ENCODE peak calls at places on chromosomes 2 and 18, in ten cellular contexts. One of them, this sample, is unnamed.

GRCh38 chr2:146874260-146874658 is 970.6 kb upstream of the ACVR2A start:
- DNase-seq in GM23248: peak; percentile 46
- DNase-seq in K562: no peak
- DNase-seq in ovary: no peak
- DNase-seq in epithelial cell of prostate: peak; percentile 73
- DNase-seq in upper lobe of right lung: no peak
- DNase-seq in kidney: no peak
- DNase-seq in A549: peak; percentile 42
- DNase-seq in uterus: peak; percentile 47
- DNase-seq in RWPE1: peak; percentile 74
- DNase-seq in this sample: no peak

GRCh38 chr18:8801263-8801901 is 96.0 kb downstream of the MTCL1 start:
- DNase-seq in GM23248: peak; percentile 87
- DNase-seq in K562: no peak
- DNase-seq in ovary: no peak
- DNase-seq in epithelial cell of prostate: no peak
- DNase-seq in upper lobe of right lung: no peak
- DNase-seq in kidney: no peak
- DNase-seq in A549: peak; percentile 79
- DNase-seq in uterus: no peak
- DNase-seq in RWPE1: peak; percentile 74
- DNase-seq in this sample: no peak

GRCh38 chr18:8426401-8426800 is 182.8 kb upstream of the RAB12 start:
- DNase-seq in GM23248: no peak
- DNase-seq in K562: peak; percentile 49
- DNase-seq in ovary: no peak
- DNase-seq in epithelial cell of prostate: no peak
- DNase-seq in upper lobe of right lung: no peak
- DNase-seq in kidney: no peak
- DNase-seq in A549: peak; percentile 12
- DNase-seq in uterus: no peak
- DNase-seq in RWPE1: no peak
- DNase-seq in this sample: no peak

GRCh38 chr2:57373530-57373929 is 673.1 kb upstream of the VRK2 start:
- DNase-seq in GM23248: peak; percentile 82
- DNase-seq in K562: no peak
- DNase-seq in ovary: no peak
- DNase-seq in epithelial cell of prostate: peak; percentile 50
- DNase-seq in upper lobe of right lung: no peak
- DNase-seq in kidney: no peak
- DNase-seq in A549: peak; percentile 17
- DNase-seq in uterus: no peak
- DNase-seq in RWPE1: peak; percentile 67
- DNase-seq in this sample: no peak

GRCh38 chr18:75105551-75106254 is 103.2 kb downstream of the PTGR3 start:
- DNase-seq in GM23248: no peak
- DNase-seq in K562: no peak
- DNase-seq in ovary: no peak
- DNase-seq in epithelial cell of prostate: no peak
- DNase-seq in upper lobe of right lung: no peak
- DNase-seq in kidney: no peak
- DNase-seq in A549: no peak
- DNase-seq in uterus: no peak
- DNase-seq in RWPE1: no peak
- DNase-seq in this sample: no peak

GRCh38 chr2:84697895-84698294 is 181.6 kb downstream of the DNAH6 start:
- DNase-seq in GM23248: peak; percentile 7
- DNase-seq in K562: no peak
- DNase-seq in ovary: no peak
- DNase-seq in epithelial cell of prostate: no peak
- DNase-seq in upper lobe of right lung: no peak
- DNase-seq in kidney: no peak
- DNase-seq in A549: peak; percentile 9
- DNase-seq in uterus: no peak
- DNase-seq in RWPE1: peak; percentile 16
- DNase-seq in this sample: no peak

GRCh38 chr2:96554293-96555145 is 18.0 kb downstream of the ARID5A start:
- DNase-seq in GM23248: peak; percentile 76
- DNase-seq in K562: peak; percentile 78
- DNase-seq in ovary: peak; percentile 78
- DNase-seq in epithelial cell of prostate: no peak
- DNase-seq in upper lobe of right lung: peak; percentile 85
- DNase-seq in kidney: peak; percentile 88
- DNase-seq in A549: peak; percentile 69
- DNase-seq in uterus: peak; percentile 73
- DNase-seq in RWPE1: peak; percentile 48
- DNase-seq in this sample: peak; percentile 79

GRCh38 chr18:50518787-50519520 is 40.9 kb upstream of the MAPK4 start:
- DNase-seq in GM23248: peak; percentile 2
- DNase-seq in K562: no peak
- DNase-seq in ovary: no peak
- DNase-seq in epithelial cell of prostate: peak; percentile 5
- DNase-seq in upper lobe of right lung: no peak
- DNase-seq in kidney: no peak
- DNase-seq in A549: no peak
- DNase-seq in uterus: no peak
- DNase-seq in RWPE1: peak; percentile 1
- DNase-seq in this sample: no peak

GRCh38 chr2:54949431-54949830 is 100.8 kb downstream of the RTN4 start:
- DNase-seq in GM23248: peak; percentile 63
- DNase-seq in K562: no peak
- DNase-seq in ovary: no peak
- DNase-seq in epithelial cell of prostate: no peak
- DNase-seq in upper lobe of right lung: no peak
- DNase-seq in kidney: no peak
- DNase-seq in A549: no peak
- DNase-seq in uterus: no peak
- DNase-seq in RWPE1: no peak
- DNase-seq in this sample: no peak

GRCh38 chr2:132416996-132417395 is 391 bp downstream of the GPR39 start:
- DNase-seq in GM23248: no peak
- DNase-seq in K562: no peak
- DNase-seq in ovary: no peak
- DNase-seq in epithelial cell of prostate: no peak
- DNase-seq in upper lobe of right lung: peak; percentile 66
- DNase-seq in kidney: no peak
- DNase-seq in A549: peak; percentile 48
- DNase-seq in uterus: no peak
- DNase-seq in RWPE1: no peak
- DNase-seq in this sample: no peak

GRCh38 chr2:217160103-217160502 is 300.2 kb upstream of the TNP1 start:
- DNase-seq in GM23248: peak; percentile 36
- DNase-seq in K562: no peak
- DNase-seq in ovary: no peak
- DNase-seq in epithelial cell of prostate: peak; percentile 66
- DNase-seq in upper lobe of right lung: no peak
- DNase-seq in kidney: no peak
- DNase-seq in A549: peak; percentile 16
- DNase-seq in uterus: no peak
- DNase-seq in RWPE1: peak; percentile 57
- DNase-seq in this sample: no peak

GRCh38 chr2:29495068-29495467 is 379.9 kb downstream of the CLIP4 start:
- DNase-seq in GM23248: no peak
- DNase-seq in K562: no peak
- DNase-seq in ovary: no peak
- DNase-seq in epithelial cell of prostate: no peak
- DNase-seq in upper lobe of right lung: no peak
- DNase-seq in kidney: no peak
- DNase-seq in A549: no peak
- DNase-seq in uterus: no peak
- DNase-seq in RWPE1: no peak
- DNase-seq in this sample: no peak

GRCh38 chr2:211225784-211226183 is 669.4 kb downstream of the CPS1 start:
- DNase-seq in GM23248: no peak
- DNase-seq in K562: no peak
- DNase-seq in ovary: no peak
- DNase-seq in epithelial cell of prostate: no peak
- DNase-seq in upper lobe of right lung: no peak
- DNase-seq in kidney: no peak
- DNase-seq in A549: no peak
- DNase-seq in uterus: no peak
- DNase-seq in RWPE1: no peak
- DNase-seq in this sample: no peak

GRCh38 chr2:201460532-201460931 is 9.0 kb downstream of the STRADB start:
- DNase-seq in GM23248: no peak
- DNase-seq in K562: no peak
- DNase-seq in ovary: no peak
- DNase-seq in epithelial cell of prostate: no peak
- DNase-seq in upper lobe of right lung: no peak
- DNase-seq in kidney: no peak
- DNase-seq in A549: no peak
- DNase-seq in uterus: no peak
- DNase-seq in RWPE1: no peak
- DNase-seq in this sample: no peak

GRCh38 chr2:6823111-6823510 is 42.6 kb downstream of the CMPK2 start:
- DNase-seq in GM23248: peak; percentile 47
- DNase-seq in K562: no peak
- DNase-seq in ovary: no peak
- DNase-seq in epithelial cell of prostate: no peak
- DNase-seq in upper lobe of right lung: no peak
- DNase-seq in kidney: no peak
- DNase-seq in A549: no peak
- DNase-seq in uterus: no peak
- DNase-seq in RWPE1: no peak
- DNase-seq in this sample: no peak

GRCh38 chr2:54520687-54521086 is 64.6 kb downstream of the SPTBN1 start:
- DNase-seq in GM23248: peak; percentile 96
- DNase-seq in K562: no peak
- DNase-seq in ovary: no peak
- DNase-seq in epithelial cell of prostate: no peak
- DNase-seq in upper lobe of right lung: no peak
- DNase-seq in kidney: no peak
- DNase-seq in A549: peak; percentile 35
- DNase-seq in uterus: no peak
- DNase-seq in RWPE1: peak; percentile 24
- DNase-seq in this sample: no peak

GRCh38 chr2:131154647-131155046 is 49.5 kb downstream of the PLEKHB2 start:
- DNase-seq in GM23248: no peak
- DNase-seq in K562: no peak
- DNase-seq in ovary: no peak
- DNase-seq in epithelial cell of prostate: no peak
- DNase-seq in upper lobe of right lung: no peak
- DNase-seq in kidney: peak; percentile 76
- DNase-seq in A549: no peak
- DNase-seq in uterus: no peak
- DNase-seq in RWPE1: no peak
- DNase-seq in this sample: no peak

GRCh38 chr2:173359231-173359630 is 4.6 kb downstream of the CDCA7 start:
- DNase-seq in GM23248: no peak
- DNase-seq in K562: no peak
- DNase-seq in ovary: no peak
- DNase-seq in epithelial cell of prostate: no peak
- DNase-seq in upper lobe of right lung: no peak
- DNase-seq in kidney: no peak
- DNase-seq in A549: no peak
- DNase-seq in uterus: no peak
- DNase-seq in RWPE1: no peak
- DNase-seq in this sample: no peak

GRCh38 chr2:5520352-5520996 is 171.7 kb upstream of the SOX11 start:
- DNase-seq in GM23248: no peak
- DNase-seq in K562: no peak
- DNase-seq in ovary: no peak
- DNase-seq in epithelial cell of prostate: no peak
- DNase-seq in upper lobe of right lung: no peak
- DNase-seq in kidney: no peak
- DNase-seq in A549: no peak
- DNase-seq in uterus: peak; percentile 16
- DNase-seq in RWPE1: no peak
- DNase-seq in this sample: no peak
- H3K27ac ChIP-seq in GM23248: no peak overlapping the region
- H3K27ac ChIP-seq in K562: no peak overlapping the region
- H3K27ac ChIP-seq in ovary: no peak overlapping the region
- H3K27ac ChIP-seq in epithelial cell of prostate: no peak overlapping the region
- H3K27ac ChIP-seq in upper lobe of right lung: no peak overlapping the region
- H3K27ac ChIP-seq in kidney: no peak overlapping the region
- H3K27ac ChIP-seq in A549: no peak overlapping the region
- H3K27ac ChIP-seq in uterus: no peak overlapping the region
- H3K27ac ChIP-seq in RWPE1: no peak overlapping the region
- H3K27ac ChIP-seq in this sample: no peak overlapping the region

GRCh38 chr2:109457366-109457765 is 156.4 kb downstream of the SEPTIN10 start:
- DNase-seq in GM23248: peak; percentile 35
- DNase-seq in K562: no peak
- DNase-seq in ovary: no peak
- DNase-seq in epithelial cell of prostate: no peak
- DNase-seq in upper lobe of right lung: peak; percentile 4
- DNase-seq in kidney: no peak
- DNase-seq in A549: no peak
- DNase-seq in uterus: no peak
- DNase-seq in RWPE1: no peak
- DNase-seq in this sample: no peak
- H3K27ac ChIP-seq in GM23248: no peak overlapping the region
- H3K27ac ChIP-seq in K562: no peak overlapping the region
- H3K27ac ChIP-seq in ovary: no peak overlapping the region
- H3K27ac ChIP-seq in epithelial cell of prostate: no peak overlapping the region
- H3K27ac ChIP-seq in upper lobe of right lung: no peak overlapping the region
- H3K27ac ChIP-seq in kidney: no peak overlapping the region
- H3K27ac ChIP-seq in A549: no peak overlapping the region
- H3K27ac ChIP-seq in uterus: no peak overlapping the region
- H3K27ac ChIP-seq in RWPE1: no peak overlapping the region
- H3K27ac ChIP-seq in this sample: no peak overlapping the region

DNA sequence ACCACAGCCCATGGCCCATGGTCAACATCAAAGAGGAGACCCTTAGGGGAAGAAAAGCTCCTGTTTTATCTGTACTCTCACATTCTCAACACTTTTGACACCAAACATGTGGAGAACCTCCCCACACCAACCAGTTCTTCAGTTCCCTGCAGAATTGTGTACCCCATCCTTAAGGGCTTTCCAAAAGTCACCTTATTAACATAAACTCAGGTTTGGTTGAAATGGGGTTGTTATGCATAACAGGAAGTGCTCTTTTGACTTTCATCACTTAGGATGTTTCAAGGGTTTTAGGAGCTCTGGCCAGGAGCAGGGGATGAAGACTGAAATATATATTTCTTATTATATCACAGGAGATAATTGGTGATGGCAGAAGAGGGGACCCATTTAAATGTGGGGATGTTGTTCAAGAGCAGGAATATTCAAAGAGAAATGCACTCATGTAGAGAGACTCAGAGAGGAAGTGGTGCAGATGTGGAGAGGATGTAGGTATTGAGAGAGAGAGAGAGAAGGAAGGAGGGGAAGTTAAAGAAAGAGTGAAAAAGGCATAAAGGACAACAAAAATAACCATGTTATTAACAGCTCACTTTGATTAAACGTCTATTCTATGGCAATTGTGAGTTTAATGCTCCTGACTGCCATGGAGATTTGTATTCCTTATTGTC is 35.2 kb downstream of the SP140L start:
- DNase-seq in GM23248: no peak
- DNase-seq in K562: no peak
- DNase-seq in ovary: no peak
- DNase-seq in epithelial cell of prostate: no peak
- DNase-seq in upper lobe of right lung: no peak
- DNase-seq in kidney: no peak
- DNase-seq in A549: no peak
- DNase-seq in uterus: no peak
- DNase-seq in RWPE1: no peak
- DNase-seq in this sample: no peak
- H3K27ac ChIP-seq in GM23248: no peak overlapping the region
- H3K27ac ChIP-seq in K562: no peak overlapping the region
- H3K27ac ChIP-seq in ovary: no peak overlapping the region
- H3K27ac ChIP-seq in epithelial cell of prostate: no peak overlapping the region
- H3K27ac ChIP-seq in upper lobe of right lung: no peak overlapping the region
- H3K27ac ChIP-seq in kidney: no peak overlapping the region
- H3K27ac ChIP-seq in A549: no peak overlapping the region
- H3K27ac ChIP-seq in uterus: no peak overlapping the region
- H3K27ac ChIP-seq in RWPE1: no peak overlapping the region
- H3K27ac ChIP-seq in this sample: no peak overlapping the region

GRCh38 chr2:69628325-69629038 is 15.1 kb downstream of the AAK1 start:
- DNase-seq in GM23248: no peak
- DNase-seq in K562: no peak
- DNase-seq in ovary: no peak
- DNase-seq in epithelial cell of prostate: no peak
- DNase-seq in upper lobe of right lung: no peak
- DNase-seq in kidney: no peak
- DNase-seq in A549: no peak
- DNase-seq in uterus: no peak
- DNase-seq in RWPE1: no peak
- DNase-seq in this sample: no peak
- H3K27ac ChIP-seq in GM23248: no peak overlapping the region
- H3K27ac ChIP-seq in K562: no peak overlapping the region
- H3K27ac ChIP-seq in ovary: no peak overlapping the region
- H3K27ac ChIP-seq in epithelial cell of prostate: no peak overlapping the region
- H3K27ac ChIP-seq in upper lobe of right lung: no peak overlapping the region
- H3K27ac ChIP-seq in kidney: no peak overlapping the region
- H3K27ac ChIP-seq in A549: no peak overlapping the region
- H3K27ac ChIP-seq in uterus: no peak overlapping the region
- H3K27ac ChIP-seq in RWPE1: no peak overlapping the region
- H3K27ac ChIP-seq in this sample: no peak overlapping the region

This sample was measured in dorsolateral prefrontal cortex.